ENCODE peak calls at places on chromosome 2, in eight cellular contexts. One of them, this sample, is unnamed.

GRCh38 chr2:24855703-24856102 is 62.5 kb downstream of the CENPO start:
- DNase-seq in GM12865: no peak
- DNase-seq in foreskin keratinocyte: no peak
- DNase-seq in fibroblast of the aortic adventitia: peak; percentile 77
- DNase-seq in dorsolateral prefrontal cortex: no peak
- DNase-seq in Calu3: no peak
- DNase-seq in progenitor cell of endocrine pancreas: no peak
- DNase-seq in suprapubic skin: no peak
- DNase-seq in this sample: no peak

GRCh38 chr2:74537140-74537539 is 7.4 kb downstream of the HTRA2 start:
- DNase-seq in Calu3: no peak
- DNase-seq in dorsolateral prefrontal cortex: no peak
- DNase-seq in GM12865: no peak
- DNase-seq in fibroblast of the aortic adventitia: peak; percentile 65
- DNase-seq in progenitor cell of endocrine pancreas: no peak
- DNase-seq in foreskin keratinocyte: no peak
- DNase-seq in suprapubic skin: no peak
- DNase-seq in this sample: peak; percentile 21

GRCh38 chr2:217466799-217467198 is 536.0 kb downstream of the TNS1 start:
- DNase-seq in fibroblast of the aortic adventitia: no peak
- DNase-seq in suprapubic skin: no peak
- DNase-seq in progenitor cell of endocrine pancreas: no peak
- DNase-seq in GM12865: no peak
- DNase-seq in foreskin keratinocyte: no peak
- DNase-seq in dorsolateral prefrontal cortex: no peak
- DNase-seq in Calu3: no peak
- DNase-seq in this sample: no peak

GRCh38 chr2:9554841-9555337 is 741 bp downstream of the ADAM17 start:
- DNase-seq in suprapubic skin: no peak
- DNase-seq in GM12865: peak; percentile 76
- DNase-seq in dorsolateral prefrontal cortex: no peak
- DNase-seq in progenitor cell of endocrine pancreas: no peak
- DNase-seq in fibroblast of the aortic adventitia: peak; percentile 93
- DNase-seq in Calu3: peak; percentile 30
- DNase-seq in foreskin keratinocyte: no peak
- DNase-seq in this sample: no peak

GRCh38 chr2:231685349-231686191 is 22.8 kb upstream of the PTMA start:
- DNase-seq in foreskin keratinocyte: no peak
- DNase-seq in suprapubic skin: no peak
- DNase-seq in dorsolateral prefrontal cortex: peak; percentile 89
- DNase-seq in GM12865: no peak
- DNase-seq in fibroblast of the aortic adventitia: no peak
- DNase-seq in Calu3: no peak
- DNase-seq in progenitor cell of endocrine pancreas: no peak
- DNase-seq in this sample: no peak

GRCh38 chr2:3071645-3072044 is 306.0 kb downstream of the EIPR1 start:
- DNase-seq in Calu3: no peak
- DNase-seq in suprapubic skin: no peak
- DNase-seq in progenitor cell of endocrine pancreas: no peak
- DNase-seq in foreskin keratinocyte: no peak
- DNase-seq in dorsolateral prefrontal cortex: no peak
- DNase-seq in GM12865: no peak
- DNase-seq in fibroblast of the aortic adventitia: no peak
- DNase-seq in this sample: no peak

GRCh38 chr2:40004336-40004735 is 225.3 kb upstream of the THUMPD2 start:
- DNase-seq in dorsolateral prefrontal cortex: no peak
- DNase-seq in progenitor cell of endocrine pancreas: no peak
- DNase-seq in Calu3: no peak
- DNase-seq in GM12865: no peak
- DNase-seq in foreskin keratinocyte: no peak
- DNase-seq in fibroblast of the aortic adventitia: peak; percentile 43
- DNase-seq in suprapubic skin: no peak
- DNase-seq in this sample: no peak

GRCh38 chr2:189506514-189506976 is 65.3 kb downstream of the WDR75 start:
- DNase-seq in dorsolateral prefrontal cortex: no peak
- DNase-seq in progenitor cell of endocrine pancreas: no peak
- DNase-seq in fibroblast of the aortic adventitia: peak; percentile 67
- DNase-seq in foreskin keratinocyte: no peak
- DNase-seq in GM12865: no peak
- DNase-seq in suprapubic skin: no peak
- DNase-seq in Calu3: peak; percentile 36
- DNase-seq in this sample: no peak

GRCh38 chr2:190069936-190070696 is 7.6 kb upstream of the MSTN start:
- DNase-seq in suprapubic skin: no peak
- DNase-seq in GM12865: peak; percentile 83
- DNase-seq in fibroblast of the aortic adventitia: peak; percentile 87
- DNase-seq in dorsolateral prefrontal cortex: no peak
- DNase-seq in progenitor cell of endocrine pancreas: no peak
- DNase-seq in Calu3: peak; percentile 45
- DNase-seq in foreskin keratinocyte: peak; percentile 11
- DNase-seq in this sample: no peak

GRCh38 chr2:1591978-1592907 is 152.1 kb downstream of the PXDN start:
- DNase-seq in dorsolateral prefrontal cortex: peak; percentile 59
- DNase-seq in GM12865: no peak
- DNase-seq in fibroblast of the aortic adventitia: peak; percentile 88
- DNase-seq in foreskin keratinocyte: no peak
- DNase-seq in progenitor cell of endocrine pancreas: peak; percentile 36
- DNase-seq in suprapubic skin: no peak
- DNase-seq in Calu3: no peak
- DNase-seq in this sample: peak; percentile 81

GRCh38 chr2:61733563-61733962 is 120.3 kb downstream of the FAM161A start:
- DNase-seq in GM12865: no peak
- DNase-seq in fibroblast of the aortic adventitia: peak; percentile 17
- DNase-seq in suprapubic skin: no peak
- DNase-seq in dorsolateral prefrontal cortex: no peak
- DNase-seq in progenitor cell of endocrine pancreas: no peak
- DNase-seq in Calu3: no peak
- DNase-seq in foreskin keratinocyte: no peak
- DNase-seq in this sample: no peak

GRCh38 chr2:19369341-19369955 is 11.0 kb upstream of the OSR1 start:
- DNase-seq in Calu3: peak; percentile 38
- DNase-seq in GM12865: no peak
- DNase-seq in fibroblast of the aortic adventitia: peak; percentile 74
- DNase-seq in suprapubic skin: no peak
- DNase-seq in dorsolateral prefrontal cortex: no peak
- DNase-seq in foreskin keratinocyte: no peak
- DNase-seq in progenitor cell of endocrine pancreas: no peak
- DNase-seq in this sample: no peak
- TF ChIP-seq CTCF in Calu3: peak; percentile 17
- TF ChIP-seq CTCF in GM12865: no peak
- TF ChIP-seq CTCF in fibroblast of the aortic adventitia: peak; percentile 70
- TF ChIP-seq CTCF in suprapubic skin: no peak
- TF ChIP-seq CTCF in dorsolateral prefrontal cortex: no peak
- TF ChIP-seq CTCF in foreskin keratinocyte: peak; percentile 73
- TF ChIP-seq CTCF in progenitor cell of endocrine pancreas: peak; percentile 35
- TF ChIP-seq CTCF in this sample: peak; percentile 79

DNA sequence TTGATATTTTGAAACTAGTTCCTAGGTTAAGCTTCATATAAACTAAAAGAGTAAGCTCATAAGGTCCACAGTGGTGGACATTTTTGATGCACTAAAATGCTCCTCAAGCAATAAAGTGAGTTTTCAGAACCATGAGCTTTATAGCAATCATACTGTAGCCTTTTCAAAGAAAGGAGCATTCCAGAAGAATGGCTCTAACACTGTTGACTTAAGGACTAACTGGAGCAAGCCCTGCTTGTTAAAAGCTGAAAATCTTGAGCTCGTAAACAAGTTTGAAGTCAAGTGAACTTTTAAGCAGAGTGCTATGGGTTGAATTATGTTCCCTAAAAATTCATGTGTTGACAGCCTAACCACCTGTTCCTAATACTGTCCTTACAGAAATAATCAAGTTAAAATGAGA is 38.0 kb downstream of the KYNU start:
- DNase-seq in progenitor cell of endocrine pancreas: no peak
- DNase-seq in dorsolateral prefrontal cortex: no peak
- DNase-seq in fibroblast of the aortic adventitia: no peak
- DNase-seq in foreskin keratinocyte: no peak
- DNase-seq in Calu3: no peak
- DNase-seq in GM12865: peak; percentile 16
- DNase-seq in suprapubic skin: no peak
- DNase-seq in this sample: no peak
- TF ChIP-seq CTCF in progenitor cell of endocrine pancreas: no peak
- TF ChIP-seq CTCF in dorsolateral prefrontal cortex: no peak
- TF ChIP-seq CTCF in fibroblast of the aortic adventitia: no peak
- TF ChIP-seq CTCF in foreskin keratinocyte: no peak
- TF ChIP-seq CTCF in Calu3: no peak
- TF ChIP-seq CTCF in GM12865: no peak
- TF ChIP-seq CTCF in suprapubic skin: no peak
- TF ChIP-seq CTCF in this sample: no peak

DNA sequence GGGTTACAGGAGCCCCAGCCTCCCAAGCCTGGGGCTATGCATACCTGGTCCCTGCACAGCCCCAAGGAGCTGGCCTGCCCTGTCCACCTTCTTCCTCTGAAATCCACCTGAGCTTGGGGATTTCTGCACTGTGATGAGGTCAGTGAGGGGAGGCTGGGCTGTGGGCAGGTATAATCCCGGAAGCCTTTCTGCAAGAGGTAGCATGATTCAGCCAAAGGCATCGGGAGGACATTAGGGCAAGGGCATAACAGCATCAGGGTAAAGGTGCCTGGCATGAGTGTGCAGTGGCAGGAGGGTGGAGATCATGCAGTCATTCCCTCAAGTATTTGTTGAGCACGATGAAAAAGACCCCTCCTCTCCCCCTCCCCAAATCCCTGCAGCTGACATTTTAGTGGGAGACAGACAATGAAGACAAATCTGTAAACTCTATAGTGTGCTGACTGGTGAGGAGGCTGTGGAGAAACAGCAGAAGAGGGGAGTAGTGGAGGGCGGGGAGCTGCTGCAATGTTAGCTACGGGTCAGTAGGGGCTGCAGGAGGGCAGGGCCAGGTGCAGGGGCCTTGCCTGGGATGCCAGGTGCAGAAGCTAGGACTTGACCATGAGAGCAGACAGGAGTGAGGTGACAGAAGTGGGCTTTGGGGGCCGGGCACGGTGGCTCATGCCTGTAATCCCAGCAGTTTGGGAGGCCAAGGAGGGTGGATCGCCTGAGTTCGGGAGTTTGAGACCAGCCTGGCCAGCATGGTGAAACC is 18.7 kb downstream of the ZFP36L2 start:
- DNase-seq in foreskin keratinocyte: no peak
- DNase-seq in progenitor cell of endocrine pancreas: no peak
- DNase-seq in fibroblast of the aortic adventitia: no peak
- DNase-seq in GM12865: no peak
- DNase-seq in Calu3: peak; percentile 63
- DNase-seq in dorsolateral prefrontal cortex: no peak
- DNase-seq in suprapubic skin: no peak
- DNase-seq in this sample: no peak
- TF ChIP-seq CTCF in foreskin keratinocyte: no peak
- TF ChIP-seq CTCF in progenitor cell of endocrine pancreas: peak; percentile 30
- TF ChIP-seq CTCF in fibroblast of the aortic adventitia: no peak
- TF ChIP-seq CTCF in GM12865: no peak
- TF ChIP-seq CTCF in Calu3: no peak
- TF ChIP-seq CTCF in dorsolateral prefrontal cortex: no peak
- TF ChIP-seq CTCF in suprapubic skin: no peak
- TF ChIP-seq CTCF in this sample: no peak

DNA sequence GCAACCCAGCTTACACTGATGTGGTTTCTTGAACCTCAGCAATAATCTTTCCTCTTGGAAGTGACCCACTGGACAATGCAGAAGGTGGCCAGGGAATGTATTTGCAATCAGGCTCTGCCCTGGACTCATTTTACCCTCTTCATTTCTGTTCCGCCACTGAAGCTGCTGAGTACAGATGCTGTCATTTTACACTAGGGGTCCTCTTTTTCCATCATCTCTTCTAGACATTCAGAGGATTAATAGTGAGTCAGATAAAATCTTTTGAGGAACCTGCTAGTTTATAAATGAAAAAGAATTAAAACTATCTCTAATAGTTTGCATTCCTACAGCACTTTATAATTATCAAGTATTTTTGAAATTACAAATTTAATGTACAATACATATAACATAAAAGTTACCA is 87.9 kb upstream of the PNPT1 start:
- DNase-seq in suprapubic skin: no peak
- DNase-seq in foreskin keratinocyte: no peak
- DNase-seq in Calu3: no peak
- DNase-seq in dorsolateral prefrontal cortex: no peak
- DNase-seq in progenitor cell of endocrine pancreas: no peak
- DNase-seq in GM12865: no peak
- DNase-seq in fibroblast of the aortic adventitia: no peak
- DNase-seq in this sample: no peak
- TF ChIP-seq CTCF in suprapubic skin: no peak
- TF ChIP-seq CTCF in foreskin keratinocyte: peak; percentile 37
- TF ChIP-seq CTCF in Calu3: no peak
- TF ChIP-seq CTCF in dorsolateral prefrontal cortex: no peak
- TF ChIP-seq CTCF in progenitor cell of endocrine pancreas: no peak
- TF ChIP-seq CTCF in GM12865: no peak
- TF ChIP-seq CTCF in fibroblast of the aortic adventitia: no peak
- TF ChIP-seq CTCF in this sample: peak; percentile 51

GRCh38 chr2:23553561-23553960 is 168.6 kb downstream of the KLHL29 start:
- DNase-seq in suprapubic skin: no peak
- DNase-seq in dorsolateral prefrontal cortex: no peak
- DNase-seq in Calu3: no peak
- DNase-seq in GM12865: no peak
- DNase-seq in fibroblast of the aortic adventitia: no peak
- DNase-seq in foreskin keratinocyte: no peak
- DNase-seq in progenitor cell of endocrine pancreas: no peak
- DNase-seq in this sample: no peak
- TF ChIP-seq CTCF in suprapubic skin: no peak
- TF ChIP-seq CTCF in dorsolateral prefrontal cortex: no peak
- TF ChIP-seq CTCF in Calu3: no peak
- TF ChIP-seq CTCF in GM12865: no peak
- TF ChIP-seq CTCF in fibroblast of the aortic adventitia: no peak
- TF ChIP-seq CTCF in foreskin keratinocyte: no peak
- TF ChIP-seq CTCF in progenitor cell of endocrine pancreas: no peak
- TF ChIP-seq CTCF in this sample: no peak

DNA sequence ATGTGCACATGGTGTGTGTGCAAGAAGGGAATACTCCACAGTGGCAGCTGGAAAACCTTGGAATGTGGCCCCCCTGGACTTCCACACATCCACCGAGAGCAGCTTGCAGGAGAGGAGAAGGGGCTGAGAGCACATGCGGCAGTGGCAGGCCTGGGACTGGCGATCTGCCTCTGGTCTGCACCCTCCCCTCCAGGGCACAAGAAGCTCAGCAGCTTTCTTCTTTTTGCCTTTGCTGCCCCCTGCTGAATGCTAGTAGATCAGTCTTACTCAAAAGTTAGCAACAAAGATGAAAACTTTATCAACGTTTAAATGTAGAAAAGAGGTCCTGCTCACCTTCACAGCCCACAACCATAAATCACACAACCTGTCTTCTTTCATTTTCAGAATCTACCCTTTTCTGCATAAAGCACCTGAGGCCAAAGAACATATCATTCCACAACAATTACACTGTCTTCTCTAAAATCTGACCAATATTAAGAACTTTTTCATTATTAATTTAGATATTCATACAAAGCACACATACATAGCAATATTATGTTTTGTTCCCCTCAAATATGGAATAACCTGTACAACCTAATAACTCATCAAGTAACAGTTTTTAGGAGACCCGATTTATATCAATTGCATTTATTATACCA is 34.6 kb downstream of the TGFBRAP1 start:
- DNase-seq in progenitor cell of endocrine pancreas: peak; percentile 47
- DNase-seq in GM12865: peak; percentile 52
- DNase-seq in dorsolateral prefrontal cortex: peak; percentile 74
- DNase-seq in suprapubic skin: no peak
- DNase-seq in foreskin keratinocyte: no peak
- DNase-seq in Calu3: peak; percentile 61
- DNase-seq in fibroblast of the aortic adventitia: peak; percentile 74
- DNase-seq in this sample: no peak
- TF ChIP-seq CTCF in progenitor cell of endocrine pancreas: peak; percentile 67
- TF ChIP-seq CTCF in GM12865: peak; percentile 45
- TF ChIP-seq CTCF in dorsolateral prefrontal cortex: peak; percentile 81
- TF ChIP-seq CTCF in suprapubic skin: peak; percentile 18
- TF ChIP-seq CTCF in foreskin keratinocyte: peak; percentile 76
- TF ChIP-seq CTCF in Calu3: peak; percentile 54
- TF ChIP-seq CTCF in fibroblast of the aortic adventitia: peak; percentile 73
- TF ChIP-seq CTCF in this sample: peak; percentile 88

This sample was measured in chondrocyte.